ENCODE peak calls at places on chromosomes 16 and 17, in nine cellular contexts. E, R, T, W, H, X, P, J and L are unnamed samples.

GRCh38 chr17:76240461-76241204 is at the start of gene RNF157:
- DNase-seq in E (peak), R (peak), T (peak), W (no peak), H (peak), X (peak), P (peak), J (no peak), L (no peak)

GRCh38 chr17:43360376-43360738 is 38.4 kb upstream of the ARL4D start:
- DNase-seq in E (peak), R (no peak), T (peak), W (no peak), H (no peak), X (peak), P (peak), J (peak), L (peak)

GRCh38 chr17:35189291-35189690 is 4.9 kb downstream of the SLC35G3 start:
- DNase-seq in E (no peak), R (no peak), T (no peak), W (peak), H (no peak), X (no peak), P (no peak), J (no peak), L (no peak)

GRCh38 chr17:40086150-40087044 is 14.0 kb downstream of the NR1D1 start:
- DNase-seq in E (no peak), R (peak), T (peak), W (no peak), H (peak), X (peak), P (peak), J (no peak), L (no peak)

GRCh38 chr16:2284797-2285576 is 17.1 kb upstream of the RNPS1 start:
- DNase-seq in E (no peak), R (no peak), T (no peak), W (no peak), H (no peak), X (no peak), P (no peak), J (no peak), L (no peak)

GRCh38 chr17:31736855-31737625 is 122.0 kb downstream of the COPRS start:
- DNase-seq in E (no peak), R (no peak), T (no peak), W (no peak), H (no peak), X (no peak), P (peak), J (no peak), L (no peak)

GRCh38 chr17:80760501-80760900 is 215.9 kb downstream of the RPTOR start:
- DNase-seq in E (peak), R (no peak), T (no peak), W (no peak), H (peak), X (no peak), P (peak), J (no peak), L (peak)

GRCh38 chr17:44210342-44211192 is 8.9 kb downstream of the UBTF start:
- DNase-seq in E (peak), R (peak), T (peak), W (peak), H (peak), X (peak), P (no peak), J (peak), L (peak)

GRCh38 chr17:614637-615546 is 99.7 kb downstream of the VPS53 start:
- DNase-seq in E (no peak), R (no peak), T (peak), W (peak), H (no peak), X (no peak), P (no peak), J (peak), L (peak)

GRCh38 chr17:3594976-3595375 is 14.2 kb downstream of the TRPV1 start:
- DNase-seq in E (no peak), R (no peak), T (no peak), W (no peak), H (no peak), X (no peak), P (no peak), J (no peak), L (no peak)

GRCh38 chr17:55495239-55495638 is 16.0 kb downstream of the SMIM36 start:
- DNase-seq in E (no peak), R (no peak), T (no peak), W (peak), H (no peak), X (no peak), P (no peak), J (no peak), L (no peak)

GRCh38 chr16:9039208-9039607 is 52.2 kb upstream of the HAPSTR1 start:
- DNase-seq in E (no peak), R (no peak), T (no peak), W (no peak), H (no peak), X (no peak), P (no peak), J (peak), L (no peak)

GRCh38 chr17:69710926-69711325 is 296.4 kb downstream of the MAP2K6 start:
- DNase-seq in E (no peak), R (no peak), T (no peak), W (peak), H (no peak), X (no peak), P (no peak), J (no peak), L (no peak)

GRCh38 chr16:81700071-81700779 is 78.9 kb upstream of the PLCG2 start:
- DNase-seq in E (no peak), R (no peak), T (no peak), W (no peak), H (no peak), X (no peak), P (no peak), J (no peak), L (no peak)

GRCh38 chr17:8375738-8376259 is 705 bp downstream of the KRABD2 start:
- DNase-seq in E (no peak), R (no peak), T (peak), W (peak), H (no peak), X (no peak), P (no peak), J (no peak), L (no peak)

GRCh38 chr16:51201604-51202003 is 50.5 kb upstream of the SALL1 start:
- DNase-seq in E (no peak), R (no peak), T (no peak), W (no peak), H (no peak), X (no peak), P (no peak), J (no peak), L (no peak)